ENCODE peak calls at places on chromosomes 4 and X, in four cellular contexts. E is ovary; D is NCI-H1930; C is stimulated activated CD4-positive, alpha-beta T cell treated with anti-CD3 and anti-CD28 coated beads, Interleukin-15, amount 100 ng/mL, for 1 hour. F is an unnamed sample.

GRCh38 chr4:10105920-10106319 is 10.7 kb downstream of the WDR1 start:
- DNase-seq in E (no peak), D (no peak), C (no peak), F (no peak)

GRCh38 chrX:25131055-25131454 is 115.3 kb upstream of the ARX start:
- DNase-seq in D (no peak), C (no peak), E (no peak), F (peak)

GRCh38 chr4:25535278-25535677 is 120.4 kb upstream of the SLC34A2 start:
- DNase-seq in E (no peak), D (no peak), C (no peak), F (peak)

GRCh38 chrX:39582091-39582490 is 515.7 kb downstream of the BCOR start:
- DNase-seq in D (no peak), E (no peak), C (no peak), F (peak)

GRCh38 chr4:128282516-128282915 is 5.1 kb downstream of the PGRMC2 start:
- DNase-seq in D (no peak), C (no peak), E (no peak), F (no peak)

GRCh38 chr4:28241021-28241420 is 1380.4 kb downstream of the STIM2 start:
- DNase-seq in D (no peak), E (no peak), C (no peak), F (no peak)

GRCh38 chrX:12390301-12390700 is 252.0 kb downstream of the FRMPD4 start:
- DNase-seq in D (no peak), C (no peak), E (no peak), F (no peak)

GRCh38 chr4:69787879-69788278 is 27.5 kb upstream of the SULT1B1 start:
- DNase-seq in C (no peak), E (no peak), D (no peak), F (no peak)

GRCh38 chr4:84965558-84966381 is 720 bp downstream of the WDFY3 start:
- DNase-seq in D (peak), C (no peak), E (peak), F (peak)

GRCh38 chrX:69555396-69556023 is 51.4 kb downstream of the NALF2 start:
- DNase-seq in E (no peak), D (no peak), C (no peak), F (no peak)

GRCh38 chrX:113741744-113742143 is 842.1 kb upstream of the HTR2C start:
- DNase-seq in E (no peak), D (no peak), C (no peak), F (no peak)